ENCODE peak calls at places on chromosomes 16 and 17, in seven cellular contexts. O, J, M, S, Q, B and E are unnamed samples.

GRCh38 chr17:62038248-62038647 is 26.8 kb downstream of the MED13 start:
- DNase-seq in O (no peak), J (no peak), M (no peak), S (no peak), Q (no peak), B (no peak), E (no peak)

GRCh38 chr16:30131869-30132475 is 9.0 kb upstream of the MAPK3 start:
- DNase-seq in O (no peak), J (no peak), M (no peak), S (no peak), Q (no peak), B (no peak), E (peak)

GRCh38 chr17:29149431-29150064 is 30.6 kb downstream of the MYO18A start:
- DNase-seq in O (no peak), J (no peak), M (peak), S (no peak), Q (no peak), B (no peak), E (no peak)

GRCh38 chr16:49630783-49631182 is 225.1 kb downstream of the ZNF423 start:
- DNase-seq in O (no peak), J (no peak), M (no peak), S (no peak), Q (no peak), B (no peak), E (no peak)

GRCh38 chr17:60247836-60248461 is 98.2 kb downstream of the CA4 start:
- DNase-seq in O (no peak), J (no peak), M (no peak), S (no peak), Q (no peak), B (no peak), E (no peak)

GRCh38 chr16:67926181-67926742 is 5.4 kb downstream of the CTRL start:
- DNase-seq in O (no peak), J (no peak), M (peak), S (peak), Q (no peak), B (no peak), E (no peak)

GRCh38 chr17:76539631-76540271 is at the start of gene PRCD:
- DNase-seq in O (peak), J (no peak), M (no peak), S (no peak), Q (no peak), B (no peak), E (no peak)

GRCh38 chr16:64089697-64090096 is 1032.2 kb downstream of the CDH11 start:
- DNase-seq in O (peak), J (no peak), M (peak), S (peak), Q (no peak), B (peak), E (no peak)

GRCh38 chr17:4142107-4142900 is 526 bp downstream of the ZZEF1 start:
- DNase-seq in O (peak), J (peak), M (peak), S (no peak), Q (peak), B (no peak), E (no peak)

GRCh38 chr17:43891851-43892671 is 15.3 kb downstream of the MPP2 start:
- DNase-seq in O (no peak), J (no peak), M (no peak), S (no peak), Q (no peak), B (no peak), E (no peak)

GRCh38 chr17:74219576-74220133 is 6.3 kb downstream of the TTYH2 start:
- DNase-seq in O (no peak), J (no peak), M (no peak), S (no peak), Q (no peak), B (no peak), E (no peak)

GRCh38 chr16:57562066-57562465 is 19.6 kb downstream of the ADGRG5 start:
- DNase-seq in O (no peak), J (no peak), M (no peak), S (no peak), Q (no peak), B (no peak), E (no peak)

GRCh38 chr16:83974475-83974874 is 6.4 kb downstream of the NECAB2 start:
- DNase-seq in O (no peak), J (no peak), M (no peak), S (no peak), Q (no peak), B (no peak), E (no peak)

GRCh38 chr16:51524555-51525373 is 373.7 kb upstream of the SALL1 start:
- DNase-seq in O (no peak), J (no peak), M (peak), S (no peak), Q (no peak), B (no peak), E (no peak)

GRCh38 chr17:45370949-45371413 is 54.2 kb upstream of the MAP3K14 start:
- DNase-seq in O (no peak), J (no peak), M (peak), S (no peak), Q (no peak), B (no peak), E (no peak)

GRCh38 chr17:48555183-48555615 is 10.3 kb upstream of the HOXB2 start:
- DNase-seq in O (no peak), J (no peak), M (peak), S (no peak), Q (no peak), B (no peak), E (peak)